ENCODE peak calls at places on chromosome 7, in six cellular contexts. Z, K, M, S, I and F are unnamed samples.

GRCh38 chr7:26625286-26625685 is 239.1 kb downstream of the SKAP2 start:
- DNase-seq in Z (no peak), K (no peak), M (no peak), S (no peak), I (no peak), F (no peak)

GRCh38 chr7:112571852-112572607 is 91.2 kb downstream of the LSMEM1 start:
- DNase-seq in Z (peak; percentile 53), K (no peak), M (no peak), S (no peak), I (no peak), F (no peak)

GRCh38 chr7:39922580-39922979 is 27.5 kb upstream of the CDK13 start:
- DNase-seq in Z (no peak), K (no peak), M (no peak), S (no peak), I (no peak), F (no peak)

GRCh38 chr7:152733286-152733934 is 26.1 kb upstream of the ACTR3B start:
- DNase-seq in Z (no peak), K (no peak), M (no peak), S (peak; percentile 22), I (no peak), F (no peak)

GRCh38 chr7:27339478-27339877 is 96.9 kb downstream of the EVX1 start:
- DNase-seq in Z (no peak), K (no peak), M (no peak), S (no peak), I (no peak), F (no peak)

GRCh38 chr7:101731502-101732084 is 85.8 kb upstream of the CUX1 start:
- DNase-seq in Z (no peak), K (no peak), M (no peak), S (no peak), I (no peak), F (no peak)

GRCh38 chr7:53315986-53316385 is 280.6 kb downstream of the POM121L12 start:
- DNase-seq in Z (no peak), K (no peak), M (no peak), S (no peak), I (no peak), F (no peak)

GRCh38 chr7:153604-154003 is 38.8 kb upstream of the FAM20C start:
- DNase-seq in Z (no peak), K (no peak), M (no peak), S (no peak), I (peak; percentile 56), F (no peak)

GRCh38 chr7:5667391-5667790 is 114.1 kb downstream of the RNF216 start:
- DNase-seq in Z (no peak), K (no peak), M (no peak), S (no peak), I (no peak), F (no peak)

GRCh38 chr7:25860206-25860881 is 291.7 kb upstream of the NFE2L3 start:
- DNase-seq in Z (no peak), K (no peak), M (no peak), S (no peak), I (no peak), F (no peak)

GRCh38 chr7:118151671-118152070 is 32.3 kb upstream of the LSM8 start:
- DNase-seq in Z (no peak), K (no peak), M (no peak), S (no peak), I (no peak), F (no peak)

GRCh38 chr7:33487998-33488682 is 358.8 kb downstream of the BBS9 start:
- DNase-seq in Z (no peak), K (no peak), M (peak; percentile 21), S (no peak), I (no peak), F (no peak)

GRCh38 chr7:16063691-16064090 is 357.6 kb downstream of the CRPPA start:
- DNase-seq in Z (no peak), K (no peak), M (no peak), S (no peak), I (no peak), F (peak; percentile 87)

GRCh38 chr7:6228363-6228762 is 44.1 kb downstream of the CYTH3 start:
- DNase-seq in Z (no peak), K (no peak), M (no peak), S (no peak), I (no peak), F (no peak)

GRCh38 chr7:48365010-48365409 is 193.8 kb downstream of the ABCA13 start:
- DNase-seq in Z (no peak), K (no peak), M (no peak), S (no peak), I (no peak), F (no peak)

GRCh38 chr7:101780281-101780680 is 37.1 kb upstream of the CUX1 start:
- DNase-seq in Z (no peak), K (no peak), M (no peak), S (no peak), I (no peak), F (no peak)

GRCh38 chr7:13279854-13280435 is 592.5 kb downstream of the ARL4A start:
- DNase-seq in Z (no peak), K (no peak), M (peak; percentile 1), S (peak; percentile 48), I (no peak), F (no peak)

GRCh38 chr7:149573519-149573918 is 75.9 kb upstream of the ZNF746 start:
- DNase-seq in Z (no peak), K (no peak), M (no peak), S (no peak), I (no peak), F (no peak)

GRCh38 chr7:141840708-141841107 is 577 bp downstream of the PRSS37 start:
- DNase-seq in Z (no peak), K (no peak), M (no peak), S (no peak), I (no peak), F (no peak)

GRCh38 chr7:116977172-116977571 is 23.9 kb downstream of the ST7 start:
- DNase-seq in Z (no peak), K (no peak), M (no peak), S (no peak), I (no peak), F (no peak)

GRCh38 chr7:10257438-10257837 is 716.2 kb upstream of the PHF14 start:
- DNase-seq in Z (no peak), K (no peak), M (no peak), S (no peak), I (no peak), F (no peak)

GRCh38 chr7:2698581-2699288 is 10.7 kb downstream of the AMZ1 start:
- DNase-seq in Z (no peak), K (no peak), M (peak; percentile 98), S (no peak), I (no peak), F (no peak)

GRCh38 chr7:44477063-44477830 is 13.2 kb downstream of the NUDCD3 start:
- DNase-seq in Z (peak; percentile 42), K (peak; percentile 36), M (peak; percentile 83), S (peak; percentile 83), I (no peak), F (peak; percentile 49)

GRCh38 chr7:34181271-34181958 is 276.1 kb downstream of the BMPER start:
- DNase-seq in Z (no peak), K (no peak), M (no peak), S (no peak), I (no peak), F (no peak)

GRCh38 chr7:149562602-149563001 is 65.0 kb upstream of the ZNF746 start:
- DNase-seq in Z (no peak), K (no peak), M (no peak), S (no peak), I (no peak), F (no peak)

GRCh38 chr7:74097937-74098614 is 14.5 kb downstream of the LIMK1 start:
- DNase-seq in Z (peak; percentile 36), K (peak; percentile 75), M (no peak), S (peak; percentile 59), I (no peak), F (peak; percentile 94)

GRCh38 chr7:4103352-4104091 is 578.6 kb upstream of the FOXK1 start:
- DNase-seq in Z (no peak), K (no peak), M (no peak), S (no peak), I (no peak), F (no peak)

GRCh38 chr7:85023066-85023687 is 163.7 kb downstream of the SEMA3D start:
- DNase-seq in Z (peak; percentile 38), K (no peak), M (peak; percentile 44), S (peak; percentile 67), I (no peak), F (peak; percentile 29)

GRCh38 chr7:114924066-114924712 is 2.3 kb downstream of the MDFIC start:
- DNase-seq in Z (no peak), K (no peak), M (no peak), S (no peak), I (no peak), F (no peak)
- H3K4me3 ChIP-seq in Z (peak overlapping the region; percentile 69), K (peak overlapping the region; percentile 88), M (peak overlapping the region; percentile 84), S (no peak overlapping the region), I (no peak overlapping the region), F (peak overlapping the region; percentile 70)

GRCh38 chr7:151124205-151124880 is 38.1 kb downstream of the AGAP3 start:
- DNase-seq in Z (no peak), K (no peak), M (no peak), S (no peak), I (no peak), F (no peak)
- TF ChIP-seq CTCF in Z (no peak), K (no peak), M (no peak), S (no peak), I (no peak), F (no peak)

DNA sequence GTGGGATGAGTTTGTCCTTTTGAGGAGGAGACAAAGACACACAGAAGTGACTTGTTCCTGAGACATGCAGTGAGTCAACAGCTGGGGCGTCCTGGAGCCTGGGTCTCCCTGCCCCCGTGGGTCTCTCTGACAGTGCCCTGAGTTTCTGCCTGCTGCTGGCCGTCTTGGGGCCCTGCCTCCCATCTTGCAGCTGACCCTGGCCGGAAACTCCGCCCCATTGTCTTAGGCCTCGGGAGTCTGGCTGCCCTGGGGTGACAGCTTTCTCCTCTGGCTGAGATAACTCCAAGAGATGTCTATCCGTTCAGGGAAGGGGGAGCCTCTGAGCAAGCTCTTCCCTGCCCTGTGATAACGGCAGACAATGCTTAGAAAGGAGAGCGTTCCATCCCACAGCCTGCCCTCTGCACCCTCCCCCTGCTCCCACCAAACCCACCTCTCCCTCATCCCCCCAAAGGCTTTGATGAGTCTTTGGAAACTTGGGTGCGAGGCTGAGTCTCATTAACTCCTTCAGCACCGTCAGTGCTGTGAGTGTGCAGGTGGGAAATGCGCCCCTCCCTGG is 69.5 kb upstream of the PODXL start:
- DNase-seq in Z (no peak), K (no peak), M (no peak), S (peak; percentile 71), I (peak; percentile 86), F (no peak)
- H3K4me3 ChIP-seq in Z (no peak overlapping the region), K (no peak overlapping the region), M (no peak overlapping the region), S (no peak overlapping the region), I (no peak overlapping the region), F (no peak overlapping the region)

DNA sequence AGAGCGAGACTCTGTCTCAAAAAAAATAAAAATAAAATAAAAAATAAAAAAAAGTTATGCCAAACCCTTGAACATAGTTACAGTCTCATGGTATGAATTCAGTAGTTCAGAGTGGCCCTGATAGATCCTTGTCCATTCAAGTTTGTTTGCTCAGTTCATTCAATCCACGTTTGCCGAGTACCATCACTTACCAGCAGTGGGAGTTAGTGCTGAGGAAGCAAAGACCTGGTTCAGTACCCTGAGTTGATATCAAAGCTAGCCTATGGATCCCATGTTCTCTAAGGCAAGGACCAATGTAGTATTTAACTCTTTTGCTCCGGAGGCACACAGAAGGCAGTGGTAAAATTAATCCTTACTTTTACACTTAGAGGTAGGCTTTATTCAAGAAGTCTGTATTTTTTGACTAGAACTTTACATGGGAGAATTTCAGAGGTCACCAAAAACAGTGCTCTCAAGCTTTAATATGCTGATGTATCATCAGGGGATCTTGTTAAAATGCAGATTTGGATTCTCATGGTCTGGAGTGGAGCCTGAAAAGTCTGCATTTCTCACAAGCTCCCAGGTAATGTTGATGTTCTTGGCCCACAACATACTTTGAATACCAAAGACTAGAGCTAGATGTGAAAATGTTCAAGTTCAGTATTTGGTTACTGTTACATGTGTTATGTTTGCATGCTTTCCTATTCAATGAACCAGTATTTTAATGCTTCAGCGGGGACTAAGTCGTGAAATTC is 38.1 kb upstream of the HBP1 start:
- DNase-seq in Z (no peak), K (no peak), M (no peak), S (no peak), I (no peak), F (no peak)
- TF ChIP-seq CTCF in Z (no peak), K (no peak), M (peak; percentile 9), S (no peak), I (no peak), F (peak; percentile 22)